ENCODE peak calls at places on chromosomes 13 and 19, in nine cellular contexts. C is EL, M is upper lobe of right lung, P is breast epithelium, K is NCI-H748 treated with DMSO at 0.1 percent for 48 hours, H is NCI-H1092, S is foreskin melanocyte, A is non-pigmented ciliary epithelial cell, L is IMR-90. T is an unnamed sample.

GRCh38 chr19:32936065-32936464 is 35.7 kb downstream of the CEP89 start:
- DNase-seq in C (no peak), M (no peak), P (no peak), K (no peak), H (no peak), S (no peak), A (no peak), L (no peak), T (no peak)

GRCh38 chr19:17950310-17951150 is 16.4 kb upstream of the KCNN1 start:
- DNase-seq in C (no peak), M (no peak), P (no peak), K (no peak), H (peak; percentile 77), S (no peak), A (no peak), L (no peak), T (peak; percentile 81)

GRCh38 chr13:97566907-97567306 is 132.9 kb downstream of the RAP2A start:
- DNase-seq in C (no peak), M (no peak), P (no peak), K (no peak), H (no peak), S (no peak), A (no peak), L (no peak), T (no peak)

GRCh38 chr13:95536629-95537241 is 15.8 kb upstream of the CLDN10 start:
- DNase-seq in C (peak; percentile 27), M (no peak), P (no peak), K (peak; percentile 52), H (peak; percentile 17), S (peak; percentile 29), A (no peak), L (peak; percentile 39), T (no peak)

GRCh38 chr19:40662925-40663711 is 27.3 kb downstream of the NUMBL start:
- DNase-seq in C (peak; percentile 81), M (peak; percentile 96), P (peak; percentile 88), K (peak; percentile 67), H (peak; percentile 59), S (peak; percentile 70), A (peak; percentile 60), L (peak; percentile 84), T (peak; percentile 70)

GRCh38 chr13:41231025-41231677 is 32.2 kb downstream of the MTRF1 start:
- DNase-seq in C (no peak), M (no peak), P (no peak), K (no peak), H (no peak), S (no peak), A (no peak), L (no peak), T (peak; percentile 6)

GRCh38 chr13:35744144-35744543 is 267.7 kb upstream of the MAB21L1 start:
- DNase-seq in C (no peak), M (no peak), P (no peak), K (no peak), H (no peak), S (no peak), A (no peak), L (no peak), T (no peak)

GRCh38 chr13:109196896-109197295 is 567.5 kb downstream of the MYO16 start:
- DNase-seq in C (no peak), M (no peak), P (no peak), K (no peak), H (no peak), S (no peak), A (no peak), L (no peak), T (peak; percentile 4)